ENCODE peak calls at places on chromosomes 12 and 14, in nine cellular contexts. One of them, this sample, is unnamed.

GRCh38 chr12:98355322-98355721 is 160.1 kb upstream of the TMPO start:
- DNase-seq in uterus: no peak
- DNase-seq in prostate gland: no peak
- DNase-seq in Caco-2: no peak
- DNase-seq in breast epithelium: no peak
- DNase-seq in upper lobe of left lung: no peak
- DNase-seq in CD8-positive, alpha-beta T cell: no peak
- DNase-seq in stomach: no peak
- DNase-seq in IMR-90: peak; percentile 54
- DNase-seq in this sample: no peak

GRCh38 chr14:79564371-79564770 is 646.9 kb downstream of the DIO2 start:
- DNase-seq in stomach: no peak
- DNase-seq in CD8-positive, alpha-beta T cell: no peak
- DNase-seq in breast epithelium: no peak
- DNase-seq in prostate gland: no peak
- DNase-seq in upper lobe of left lung: no peak
- DNase-seq in uterus: no peak
- DNase-seq in Caco-2: no peak
- DNase-seq in IMR-90: no peak
- DNase-seq in this sample: no peak

GRCh38 chr12:132186208-132186856 is 42.1 kb downstream of the NOC4L start:
- DNase-seq in uterus: no peak
- DNase-seq in stomach: no peak
- DNase-seq in CD8-positive, alpha-beta T cell: peak; percentile 26
- DNase-seq in breast epithelium: no peak
- DNase-seq in upper lobe of left lung: no peak
- DNase-seq in IMR-90: no peak
- DNase-seq in Caco-2: no peak
- DNase-seq in prostate gland: no peak
- DNase-seq in this sample: no peak

GRCh38 chr14:64220056-64220455 is 74.1 kb downstream of the ESR2 start:
- DNase-seq in prostate gland: no peak
- DNase-seq in IMR-90: no peak
- DNase-seq in breast epithelium: no peak
- DNase-seq in Caco-2: no peak
- DNase-seq in stomach: no peak
- DNase-seq in uterus: no peak
- DNase-seq in upper lobe of left lung: no peak
- DNase-seq in CD8-positive, alpha-beta T cell: no peak
- DNase-seq in this sample: no peak

GRCh38 chr12:123356159-123356670 is 8.4 kb downstream of the SBNO1 start:
- DNase-seq in stomach: peak; percentile 5
- DNase-seq in breast epithelium: no peak
- DNase-seq in IMR-90: no peak
- DNase-seq in Caco-2: no peak
- DNase-seq in CD8-positive, alpha-beta T cell: no peak
- DNase-seq in prostate gland: no peak
- DNase-seq in uterus: no peak
- DNase-seq in upper lobe of left lung: no peak
- DNase-seq in this sample: no peak

GRCh38 chr14:23147676-23148075 is 28.6 kb upstream of the CEBPE start:
- DNase-seq in IMR-90: peak; percentile 42
- DNase-seq in breast epithelium: no peak
- DNase-seq in uterus: peak; percentile 72
- DNase-seq in prostate gland: peak; percentile 37
- DNase-seq in stomach: peak; percentile 54
- DNase-seq in CD8-positive, alpha-beta T cell: no peak
- DNase-seq in Caco-2: no peak
- DNase-seq in upper lobe of left lung: no peak
- DNase-seq in this sample: peak; percentile 80

GRCh38 chr12:82522285-82522684 is 164.0 kb downstream of the METTL25 start:
- DNase-seq in stomach: no peak
- DNase-seq in Caco-2: no peak
- DNase-seq in prostate gland: no peak
- DNase-seq in uterus: no peak
- DNase-seq in CD8-positive, alpha-beta T cell: no peak
- DNase-seq in breast epithelium: no peak
- DNase-seq in IMR-90: no peak
- DNase-seq in upper lobe of left lung: no peak
- DNase-seq in this sample: no peak

GRCh38 chr12:39103552-39104165 is 198.3 kb upstream of the CPNE8 start:
- DNase-seq in uterus: no peak
- DNase-seq in breast epithelium: no peak
- DNase-seq in Caco-2: peak; percentile 68
- DNase-seq in stomach: no peak
- DNase-seq in prostate gland: peak; percentile 40
- DNase-seq in CD8-positive, alpha-beta T cell: no peak
- DNase-seq in upper lobe of left lung: no peak
- DNase-seq in IMR-90: no peak
- DNase-seq in this sample: peak; percentile 19

GRCh38 chr12:67623259-67623658 is 25.3 kb upstream of the DYRK2 start:
- DNase-seq in IMR-90: no peak
- DNase-seq in breast epithelium: no peak
- DNase-seq in Caco-2: no peak
- DNase-seq in upper lobe of left lung: no peak
- DNase-seq in prostate gland: no peak
- DNase-seq in uterus: no peak
- DNase-seq in stomach: no peak
- DNase-seq in CD8-positive, alpha-beta T cell: no peak
- DNase-seq in this sample: no peak

GRCh38 chr12:13187399-13187798 is 9.1 kb upstream of the EMP1 start:
- DNase-seq in stomach: no peak
- DNase-seq in CD8-positive, alpha-beta T cell: no peak
- DNase-seq in upper lobe of left lung: no peak
- DNase-seq in uterus: no peak
- DNase-seq in Caco-2: peak; percentile 39
- DNase-seq in IMR-90: peak; percentile 88
- DNase-seq in breast epithelium: no peak
- DNase-seq in prostate gland: no peak
- DNase-seq in this sample: no peak

GRCh38 chr12:116339062-116339461 is 61.6 kb upstream of the MED13L start:
- DNase-seq in upper lobe of left lung: peak; percentile 70
- DNase-seq in IMR-90: no peak
- DNase-seq in prostate gland: no peak
- DNase-seq in uterus: no peak
- DNase-seq in breast epithelium: no peak
- DNase-seq in stomach: no peak
- DNase-seq in CD8-positive, alpha-beta T cell: no peak
- DNase-seq in Caco-2: no peak
- DNase-seq in this sample: no peak

GRCh38 chr12:68521321-68521839 is 89.3 kb upstream of the RAP1B start:
- DNase-seq in breast epithelium: no peak
- DNase-seq in stomach: no peak
- DNase-seq in CD8-positive, alpha-beta T cell: no peak
- DNase-seq in Caco-2: no peak
- DNase-seq in IMR-90: peak; percentile 83
- DNase-seq in upper lobe of left lung: no peak
- DNase-seq in uterus: no peak
- DNase-seq in prostate gland: no peak
- DNase-seq in this sample: no peak

GRCh38 chr12:131732996-131733615 is 22.2 kb downstream of the SFSWAP start:
- DNase-seq in breast epithelium: no peak
- DNase-seq in upper lobe of left lung: no peak
- DNase-seq in stomach: no peak
- DNase-seq in Caco-2: no peak
- DNase-seq in uterus: no peak
- DNase-seq in prostate gland: no peak
- DNase-seq in IMR-90: no peak
- DNase-seq in CD8-positive, alpha-beta T cell: no peak
- DNase-seq in this sample: peak; percentile 12

GRCh38 chr14:103014466-103015319 is 42.7 kb downstream of the CDC42BPB start:
- DNase-seq in CD8-positive, alpha-beta T cell: no peak
- DNase-seq in upper lobe of left lung: no peak
- DNase-seq in breast epithelium: no peak
- DNase-seq in prostate gland: no peak
- DNase-seq in uterus: no peak
- DNase-seq in Caco-2: no peak
- DNase-seq in IMR-90: peak; percentile 33
- DNase-seq in stomach: no peak
- DNase-seq in this sample: no peak

GRCh38 chr12:123813349-123813748 is 51.2 kb downstream of the DNAH10 start:
- DNase-seq in uterus: no peak
- DNase-seq in CD8-positive, alpha-beta T cell: no peak
- DNase-seq in breast epithelium: no peak
- DNase-seq in Caco-2: no peak
- DNase-seq in upper lobe of left lung: no peak
- DNase-seq in stomach: no peak
- DNase-seq in prostate gland: no peak
- DNase-seq in IMR-90: peak; percentile 12
- DNase-seq in this sample: no peak

DNA sequence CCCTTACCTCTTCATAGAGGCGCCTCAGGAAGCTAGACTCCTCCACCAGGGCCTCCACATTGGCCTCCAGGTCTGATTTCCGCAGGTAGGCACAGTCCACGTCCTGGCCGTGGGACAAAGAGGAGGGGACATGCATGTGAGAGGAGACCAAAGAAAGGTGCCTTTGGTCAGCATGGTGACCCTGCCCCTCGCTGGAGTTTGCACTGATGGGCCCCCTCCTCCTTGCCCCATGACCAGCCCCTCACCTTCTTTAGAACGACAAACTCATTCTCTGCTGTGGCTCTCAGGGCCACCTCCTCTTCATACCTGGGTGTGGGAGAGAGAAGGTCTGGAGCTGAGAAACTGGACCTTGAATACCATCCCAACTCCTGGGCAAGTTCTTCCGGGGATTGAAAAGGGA is 3.2 kb downstream of the KRT85 start:
- DNase-seq in breast epithelium: no peak
- DNase-seq in IMR-90: no peak
- DNase-seq in Caco-2: no peak
- DNase-seq in stomach: no peak
- DNase-seq in prostate gland: no peak
- DNase-seq in uterus: no peak
- DNase-seq in CD8-positive, alpha-beta T cell: no peak
- DNase-seq in upper lobe of left lung: no peak
- DNase-seq in this sample: no peak
- H3K27me3 ChIP-seq in breast epithelium: no peaks in the 10 kb centered on the region
- H3K27me3 ChIP-seq in IMR-90: peaks cover 65% of the 10 kb centered on the region
- H3K27me3 ChIP-seq in Caco-2: no peaks in the 10 kb centered on the region
- H3K27me3 ChIP-seq in stomach: peaks cover 4% of the 10 kb centered on the region
- H3K27me3 ChIP-seq in prostate gland: no peaks in the 10 kb centered on the region
- H3K27me3 ChIP-seq in uterus: no peaks in the 10 kb centered on the region
- H3K27me3 ChIP-seq in CD8-positive, alpha-beta T cell: no peaks in the 10 kb centered on the region
- H3K27me3 ChIP-seq in upper lobe of left lung: no peaks in the 10 kb centered on the region
- H3K27me3 ChIP-seq in this sample: no peaks in the 10 kb centered on the region

GRCh38 chr14:80902608-80903007 is 38.9 kb downstream of the CEP128 start:
- DNase-seq in stomach: no peak
- DNase-seq in uterus: no peak
- DNase-seq in breast epithelium: no peak
- DNase-seq in prostate gland: no peak
- DNase-seq in upper lobe of left lung: no peak
- DNase-seq in CD8-positive, alpha-beta T cell: no peak
- DNase-seq in Caco-2: no peak
- DNase-seq in IMR-90: no peak
- DNase-seq in this sample: no peak
- TF ChIP-seq CTCF in stomach: no peak
- TF ChIP-seq CTCF in uterus: no peak
- TF ChIP-seq CTCF in breast epithelium: no peak
- TF ChIP-seq CTCF in prostate gland: no peak
- TF ChIP-seq CTCF in upper lobe of left lung: no peak
- TF ChIP-seq CTCF in CD8-positive, alpha-beta T cell: no peak
- TF ChIP-seq CTCF in Caco-2: no peak
- TF ChIP-seq CTCF in IMR-90: no peak
- TF ChIP-seq CTCF in this sample: no peak

GRCh38 chr12:6699989-6700645 is 498 bp downstream of the PIANP start:
- DNase-seq in IMR-90: no peak
- DNase-seq in Caco-2: peak; percentile 47
- DNase-seq in stomach: no peak
- DNase-seq in uterus: peak; percentile 27
- DNase-seq in CD8-positive, alpha-beta T cell: no peak
- DNase-seq in prostate gland: no peak
- DNase-seq in breast epithelium: no peak
- DNase-seq in upper lobe of left lung: no peak
- DNase-seq in this sample: no peak

GRCh38 chr12:6699259-6699988 is 1.2 kb downstream of the PIANP start:
- DNase-seq in uterus: no peak
- DNase-seq in stomach: no peak
- DNase-seq in Caco-2: no peak
- DNase-seq in IMR-90: no peak
- DNase-seq in CD8-positive, alpha-beta T cell: no peak
- DNase-seq in breast epithelium: no peak
- DNase-seq in upper lobe of left lung: no peak
- DNase-seq in prostate gland: no peak
- DNase-seq in this sample: no peak

GRCh38 chr12:6703631-6704030 is 3.0 kb upstream of the PIANP start:
- DNase-seq in Caco-2: peak; percentile 70
- DNase-seq in prostate gland: no peak
- DNase-seq in CD8-positive, alpha-beta T cell: no peak
- DNase-seq in IMR-90: peak; percentile 41
- DNase-seq in uterus: no peak
- DNase-seq in upper lobe of left lung: no peak
- DNase-seq in stomach: no peak
- DNase-seq in breast epithelium: no peak
- DNase-seq in this sample: no peak

GRCh38 chr12:6700646-6701051 is at the start of gene PIANP:
- DNase-seq in prostate gland: no peak
- DNase-seq in uterus: peak; percentile 53
- DNase-seq in stomach: peak; percentile 36
- DNase-seq in CD8-positive, alpha-beta T cell: peak; percentile 61
- DNase-seq in upper lobe of left lung: no peak
- DNase-seq in IMR-90: peak; percentile 21
- DNase-seq in Caco-2: peak; percentile 77
- DNase-seq in breast epithelium: peak; percentile 26
- DNase-seq in this sample: peak; percentile 48

DNA sequence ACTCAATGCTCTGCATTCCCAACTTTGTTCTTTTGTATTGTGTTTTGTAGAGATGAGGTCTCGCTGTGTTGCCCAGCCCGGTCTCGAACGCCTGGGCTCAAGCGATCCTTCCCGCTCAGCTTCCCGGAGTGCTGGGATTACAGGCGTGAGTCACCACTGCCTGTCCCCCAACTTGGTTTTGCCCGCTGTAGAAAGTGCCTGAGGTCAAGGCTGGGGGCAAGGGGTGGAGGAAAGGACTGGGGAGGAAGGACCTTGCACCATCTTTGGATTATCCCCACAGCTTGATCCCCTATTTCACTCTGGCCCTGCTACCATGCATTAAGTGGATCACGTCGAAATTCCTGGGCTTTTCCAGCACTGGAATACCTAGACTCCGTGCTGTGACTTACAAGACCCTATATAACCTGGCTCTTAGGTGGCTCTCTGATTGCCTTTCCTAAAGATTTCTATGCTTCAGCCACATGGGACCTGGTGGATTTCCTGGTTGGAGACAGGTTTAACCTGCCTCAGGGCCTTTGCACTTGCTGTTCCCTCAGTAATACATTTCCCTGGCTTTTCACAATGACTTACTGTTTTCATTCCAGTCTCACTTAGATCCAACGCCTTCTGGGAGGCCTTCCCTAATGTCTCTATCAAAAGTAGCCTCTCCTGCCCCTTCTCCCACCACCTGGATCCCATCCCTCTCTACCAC is 608 bp upstream of the PIANP start:
- DNase-seq in Caco-2: no peak
- DNase-seq in IMR-90: no peak
- DNase-seq in upper lobe of left lung: no peak
- DNase-seq in uterus: no peak
- DNase-seq in CD8-positive, alpha-beta T cell: no peak
- DNase-seq in breast epithelium: no peak
- DNase-seq in stomach: no peak
- DNase-seq in prostate gland: no peak
- DNase-seq in this sample: no peak
- H3K27me3 ChIP-seq in Caco-2: peaks cover 5% of the 10 kb centered on the region
- H3K27me3 ChIP-seq in IMR-90: peaks cover 3% of the 10 kb centered on the region
- H3K27me3 ChIP-seq in upper lobe of left lung: peaks cover 14% of the 10 kb centered on the region
- H3K27me3 ChIP-seq in uterus: no peaks in the 10 kb centered on the region
- H3K27me3 ChIP-seq in CD8-positive, alpha-beta T cell: peaks cover 16% of the 10 kb centered on the region
- H3K27me3 ChIP-seq in breast epithelium: peaks cover 6% of the 10 kb centered on the region
- H3K27me3 ChIP-seq in stomach: peaks cover 62% of the 10 kb centered on the region
- H3K27me3 ChIP-seq in prostate gland: peaks cover 23% of the 10 kb centered on the region
- H3K27me3 ChIP-seq in this sample: no peaks in the 10 kb centered on the region

GRCh38 chr12:117363953-117364486 is 2.6 kb upstream of the NOS1 start:
- DNase-seq in uterus: no peak
- DNase-seq in upper lobe of left lung: no peak
- DNase-seq in stomach: no peak
- DNase-seq in breast epithelium: no peak
- DNase-seq in IMR-90: no peak
- DNase-seq in prostate gland: no peak
- DNase-seq in Caco-2: no peak
- DNase-seq in CD8-positive, alpha-beta T cell: no peak
- DNase-seq in this sample: no peak
- TF ChIP-seq CTCF in uterus: no peak
- TF ChIP-seq CTCF in upper lobe of left lung: no peak
- TF ChIP-seq CTCF in stomach: no peak
- TF ChIP-seq CTCF in breast epithelium: no peak
- TF ChIP-seq CTCF in IMR-90: no peak
- TF ChIP-seq CTCF in prostate gland: no peak
- TF ChIP-seq CTCF in Caco-2: no peak
- TF ChIP-seq CTCF in CD8-positive, alpha-beta T cell: no peak
- TF ChIP-seq CTCF in this sample: no peak

This sample was measured in testis.